ENCODE peak calls at places on chromosome 19, in nine cellular contexts. Z is tibial nerve, H is sigmoid colon, J is suprapubic skin, R is ovary, O is SK-N-SH, C is transverse colon, D is K562, I is stomach. X is an unnamed sample.

GRCh38 chr19:17721821-17722220 is 2.5 kb downstream of the MAP1S start:
- DNase-seq in Z (peak; percentile 21), H (no peak), J (no peak), R (no peak), O (no peak), C (no peak), D (no peak), I (no peak), X (no peak)

GRCh38 chr19:50311723-50312635 is 17.2 kb downstream of the KCNC3 start:
- DNase-seq in Z (no peak), H (no peak), J (no peak), R (no peak), O (peak; percentile 93), C (no peak), D (peak; percentile 87), I (no peak), X (no peak)

GRCh38 chr19:42427313-42427712 is at the start of gene LIPE:
- DNase-seq in Z (no peak), H (no peak), J (no peak), R (no peak), O (no peak), C (no peak), D (no peak), I (no peak), X (no peak)

GRCh38 chr19:29841559-29842367 is 30.0 kb downstream of the CCNE1 start:
- DNase-seq in Z (no peak), H (peak; percentile 34), J (no peak), R (no peak), O (peak; percentile 56), C (no peak), D (no peak), I (no peak), X (no peak)

GRCh38 chr19:20197747-20198146 is 30.7 kb downstream of the ZNF486 start:
- DNase-seq in Z (no peak), H (no peak), J (no peak), R (no peak), O (no peak), C (no peak), D (no peak), I (no peak), X (no peak)

GRCh38 chr19:56159009-56159501 is 16.8 kb upstream of the GALP start:
- DNase-seq in Z (no peak), H (no peak), J (no peak), R (no peak), O (no peak), C (no peak), D (peak; percentile 47), I (no peak), X (no peak)

GRCh38 chr19:4488496-4488895 is 16.4 kb downstream of the HDGFL2 start:
- DNase-seq in Z (no peak), H (no peak), J (no peak), R (no peak), O (peak; percentile 4), C (no peak), D (no peak), I (no peak), X (no peak)

GRCh38 chr19:30083125-30083681 is 141.2 kb downstream of the URI1 start:
- DNase-seq in Z (no peak), H (no peak), J (no peak), R (no peak), O (no peak), C (no peak), D (no peak), I (no peak), X (no peak)

GRCh38 chr19:17826508-17827056 is 5.3 kb upstream of the INSL3 start:
- DNase-seq in Z (no peak), H (no peak), J (no peak), R (no peak), O (no peak), C (no peak), D (no peak), I (no peak), X (no peak)

GRCh38 chr19:19460761-19461265 is 54.5 kb downstream of the TSSK6 start:
- DNase-seq in Z (peak; percentile 33), H (peak; percentile 87), J (peak; percentile 80), R (peak; percentile 31), O (peak; percentile 72), C (peak; percentile 52), D (no peak), I (peak; percentile 40), X (peak; percentile 73)

GRCh38 chr19:4345656-4346383 is 2.5 kb downstream of the MPND start:
- DNase-seq in Z (no peak), H (no peak), J (no peak), R (no peak), O (no peak), C (no peak), D (no peak), I (peak; percentile 82), X (no peak)

GRCh38 chr19:38500450-38500849 is 67.0 kb downstream of the RYR1 start:
- DNase-seq in Z (no peak), H (no peak), J (no peak), R (no peak), O (no peak), C (no peak), D (no peak), I (no peak), X (no peak)
- H3K36me3 ChIP-seq in Z (no peaks in the 10 kb centered on the region), H (no peaks in the 10 kb centered on the region), J (no peaks in the 10 kb centered on the region), R (no peaks in the 10 kb centered on the region), O (no peaks in the 10 kb centered on the region), C (no peaks in the 10 kb centered on the region), D (peaks cover 28% of the 10 kb centered on the region), I (no peaks in the 10 kb centered on the region), X (no peaks in the 10 kb centered on the region)

DNA sequence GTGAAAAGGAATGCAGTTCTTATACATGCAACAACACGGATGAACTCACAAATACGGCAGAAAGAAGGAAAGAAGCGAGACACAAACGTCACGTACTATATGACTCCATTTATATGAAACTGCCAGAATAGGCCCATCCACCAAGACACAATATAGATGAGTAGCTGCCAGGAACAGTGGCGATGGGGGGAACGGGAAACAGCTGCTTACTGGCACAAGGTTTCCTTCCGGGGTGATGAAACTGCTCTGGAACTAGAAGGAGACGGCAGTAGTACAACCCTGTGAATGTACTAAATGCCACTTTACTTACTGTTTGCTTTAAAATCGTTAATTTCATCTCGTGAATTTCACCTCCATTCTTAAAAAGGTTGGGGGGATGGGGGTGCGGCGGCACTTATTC is 28.9 kb downstream of the MLLT1 start:
- DNase-seq in Z (no peak), H (no peak), J (no peak), R (no peak), O (no peak), C (no peak), D (no peak), I (no peak), X (no peak)
- H3K9me3 ChIP-seq in Z (no peaks in the 10 kb centered on the region), H (no peaks in the 10 kb centered on the region), J (no peaks in the 10 kb centered on the region), R (no peaks in the 10 kb centered on the region), O (no peaks in the 10 kb centered on the region), C (no peaks in the 10 kb centered on the region), D (no peaks in the 10 kb centered on the region), I (no peaks in the 10 kb centered on the region), X (no peaks in the 10 kb centered on the region)

DNA sequence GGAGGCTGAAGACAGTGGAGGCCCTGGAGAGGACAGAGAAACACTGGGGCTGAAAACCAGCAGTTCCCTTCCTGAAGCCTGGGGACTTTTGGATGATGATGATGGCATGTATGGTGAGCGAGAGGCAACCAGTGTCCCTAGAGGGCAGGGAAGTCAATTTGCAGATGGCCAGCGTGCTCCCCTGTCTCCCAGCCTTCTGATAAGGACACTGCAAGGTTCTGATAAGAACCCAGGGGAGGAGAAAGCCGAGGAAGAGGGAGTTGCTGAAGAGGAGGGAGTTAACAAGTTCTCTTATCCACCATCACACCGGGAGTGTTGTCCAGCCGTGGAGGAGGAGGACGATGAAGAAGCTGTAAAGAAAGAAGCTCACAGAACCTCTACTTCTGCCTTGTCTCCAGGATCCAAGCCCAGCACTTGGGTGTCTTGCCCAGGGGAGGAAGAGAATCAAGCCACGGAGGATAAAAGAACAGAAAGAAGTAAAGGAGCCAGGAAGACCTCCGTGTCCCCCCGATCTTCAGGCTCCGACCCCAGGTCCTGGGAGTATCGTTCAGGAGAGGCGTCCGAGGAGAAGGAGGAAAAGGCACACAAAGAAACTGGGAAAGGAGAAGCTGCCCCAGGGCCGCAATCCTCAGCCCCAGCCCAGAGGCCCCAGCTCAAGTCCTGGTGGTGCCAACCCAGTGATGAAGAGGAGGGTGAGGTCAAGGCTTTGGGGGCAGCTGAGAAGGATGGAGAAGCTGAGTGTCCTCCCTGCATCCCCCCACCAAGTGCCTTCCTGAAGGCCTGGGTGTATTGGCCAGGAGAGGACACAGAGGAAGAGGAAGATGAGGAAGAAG is 1.5 kb downstream of the PPP1R15A start:
- DNase-seq in Z (no peak), H (peak; percentile 70), J (peak; percentile 65), R (no peak), O (no peak), C (no peak), D (peak; percentile 90), I (no peak), X (no peak)
- TF ChIP-seq EP300 in Z (no peak), H (no peak), J (no peak), R (no peak), O (no peak), C (no peak), D (peak; percentile 98), I (no peak), X (no peak)

GRCh38 chr19:46385636-46386035 is 27.7 kb downstream of the CCDC8 start:
- DNase-seq in Z (no peak), H (peak; percentile 19), J (peak; percentile 31), R (no peak), O (no peak), C (no peak), D (no peak), I (no peak), X (no peak)
- H3K36me3 ChIP-seq in Z (peaks cover 99% of the 10 kb centered on the region), H (peaks cover 36% of the 10 kb centered on the region), J (peaks cover 77% of the 10 kb centered on the region), R (no peaks in the 10 kb centered on the region), O (peaks cover 65% of the 10 kb centered on the region), C (no peaks in the 10 kb centered on the region), D (peaks cover 89% of the 10 kb centered on the region), I (peaks cover 98% of the 10 kb centered on the region), X (peaks cover 82% of the 10 kb centered on the region)

X was measured in upper lobe of left lung.